ENCODE peak calls at places on chromosomes 16 and 17, in seven cellular contexts. One of them, this sample, is unnamed.

GRCh38 chr17:45650601-45651000 is 133.5 kb upstream of the CRHR1 start:
- DNase-seq in sigmoid colon: no peak
- DNase-seq in K562: no peak
- DNase-seq in transverse colon: no peak
- DNase-seq in tibial nerve: no peak
- DNase-seq in A549: no peak
- DNase-seq in SK-N-SH: no peak
- DNase-seq in this sample: no peak

GRCh38 chr16:87874639-87875472 is 5.5 kb upstream of the SLC7A5 start:
- DNase-seq in K562: peak
- DNase-seq in sigmoid colon: no peak
- DNase-seq in A549: no peak
- DNase-seq in transverse colon: no peak
- DNase-seq in SK-N-SH: no peak
- DNase-seq in tibial nerve: no peak
- DNase-seq in this sample: no peak

GRCh38 chr16:23398987-23399805 is 53.8 kb downstream of the COG7 start:
- DNase-seq in transverse colon: no peak
- DNase-seq in K562: no peak
- DNase-seq in A549: no peak
- DNase-seq in sigmoid colon: peak
- DNase-seq in SK-N-SH: no peak
- DNase-seq in tibial nerve: no peak
- DNase-seq in this sample: peak

GRCh38 chr17:43694081-43694870 is 32.6 kb upstream of the MEOX1 start:
- DNase-seq in A549: peak
- DNase-seq in K562: peak
- DNase-seq in tibial nerve: peak
- DNase-seq in transverse colon: peak
- DNase-seq in sigmoid colon: peak
- DNase-seq in SK-N-SH: peak
- DNase-seq in this sample: no peak

GRCh38 chr17:4839965-4840892 is 7.1 kb downstream of the MINK1 start:
- DNase-seq in transverse colon: no peak
- DNase-seq in tibial nerve: no peak
- DNase-seq in SK-N-SH: no peak
- DNase-seq in A549: no peak
- DNase-seq in sigmoid colon: no peak
- DNase-seq in K562: no peak
- DNase-seq in this sample: no peak

GRCh38 chr16:47424846-47425245 is 36.0 kb downstream of the ITFG1 start:
- DNase-seq in A549: peak
- DNase-seq in tibial nerve: no peak
- DNase-seq in SK-N-SH: no peak
- DNase-seq in K562: no peak
- DNase-seq in transverse colon: no peak
- DNase-seq in sigmoid colon: no peak
- DNase-seq in this sample: no peak

GRCh38 chr17:6639014-6639650 is 1.4 kb downstream of the KIAA0753 start:
- DNase-seq in K562: peak
- DNase-seq in tibial nerve: no peak
- DNase-seq in SK-N-SH: no peak
- DNase-seq in A549: no peak
- DNase-seq in transverse colon: no peak
- DNase-seq in sigmoid colon: no peak
- DNase-seq in this sample: peak

GRCh38 chr17:4073983-4074830 is 68.6 kb downstream of the ZZEF1 start:
- DNase-seq in A549: no peak
- DNase-seq in transverse colon: peak
- DNase-seq in sigmoid colon: no peak
- DNase-seq in SK-N-SH: no peak
- DNase-seq in K562: no peak
- DNase-seq in tibial nerve: no peak
- DNase-seq in this sample: no peak

GRCh38 chr17:17846645-17847044 is 9.9 kb upstream of the SREBF1 start:
- DNase-seq in sigmoid colon: no peak
- DNase-seq in SK-N-SH: peak
- DNase-seq in A549: no peak
- DNase-seq in K562: no peak
- DNase-seq in transverse colon: no peak
- DNase-seq in tibial nerve: no peak
- DNase-seq in this sample: no peak

GRCh38 chr16:9316615-9317014 is 225.2 kb downstream of the HAPSTR1 start:
- DNase-seq in SK-N-SH: no peak
- DNase-seq in K562: no peak
- DNase-seq in A549: no peak
- DNase-seq in tibial nerve: no peak
- DNase-seq in sigmoid colon: no peak
- DNase-seq in transverse colon: no peak
- DNase-seq in this sample: no peak

GRCh38 chr16:81360135-81360534 is 45.4 kb downstream of the GAN start:
- DNase-seq in sigmoid colon: no peak
- DNase-seq in tibial nerve: no peak
- DNase-seq in A549: no peak
- DNase-seq in K562: no peak
- DNase-seq in transverse colon: no peak
- DNase-seq in SK-N-SH: no peak
- DNase-seq in this sample: no peak

DNA sequence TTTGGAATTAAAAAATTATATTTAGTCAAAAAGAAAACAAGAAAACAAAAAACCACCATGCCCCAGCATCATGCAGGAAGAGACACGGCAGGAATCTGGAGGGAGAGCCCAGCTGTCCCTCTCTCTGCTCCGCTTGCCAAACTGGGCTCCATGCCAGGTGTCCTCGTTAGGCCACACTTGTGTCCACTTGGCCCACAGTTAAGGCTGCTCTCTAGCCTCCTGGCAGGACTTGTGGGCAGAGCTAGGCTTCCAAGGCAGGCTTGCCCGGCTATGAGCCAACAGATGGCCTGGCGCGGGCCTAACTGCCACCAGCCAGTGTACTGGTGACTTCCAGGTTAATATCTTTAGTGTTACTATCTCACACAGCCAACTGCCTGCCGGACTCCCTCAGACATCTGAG is 10.6 kb downstream of the ATP6V0D1 start:
- DNase-seq in K562: no peak
- DNase-seq in sigmoid colon: peak
- DNase-seq in SK-N-SH: peak
- DNase-seq in transverse colon: no peak
- DNase-seq in A549: no peak
- DNase-seq in tibial nerve: peak
- DNase-seq in this sample: peak
- TF ChIP-seq EP300 in K562: no peak
- TF ChIP-seq EP300 in sigmoid colon: no peak
- TF ChIP-seq EP300 in SK-N-SH: no peak
- TF ChIP-seq EP300 in transverse colon: no peak
- TF ChIP-seq EP300 in A549: no peak
- TF ChIP-seq EP300 in tibial nerve: no peak
- TF ChIP-seq EP300 in this sample: no peak

GRCh38 chr17:48139948-48140347 is 32.4 kb downstream of the SNX11 start:
- DNase-seq in transverse colon: no peak
- DNase-seq in SK-N-SH: no peak
- DNase-seq in K562: no peak
- DNase-seq in A549: no peak
- DNase-seq in tibial nerve: no peak
- DNase-seq in sigmoid colon: no peak
- DNase-seq in this sample: peak

GRCh38 chr17:48132375-48132774 is 24.8 kb downstream of the SNX11 start:
- DNase-seq in SK-N-SH: no peak
- DNase-seq in sigmoid colon: no peak
- DNase-seq in tibial nerve: no peak
- DNase-seq in A549: no peak
- DNase-seq in transverse colon: no peak
- DNase-seq in K562: no peak
- DNase-seq in this sample: no peak

GRCh38 chr17:48137658-48138057 is 30.1 kb downstream of the SNX11 start:
- DNase-seq in tibial nerve: no peak
- DNase-seq in transverse colon: no peak
- DNase-seq in sigmoid colon: no peak
- DNase-seq in A549: no peak
- DNase-seq in SK-N-SH: no peak
- DNase-seq in K562: no peak
- DNase-seq in this sample: no peak

GRCh38 chr17:48131216-48131824 is 23.8 kb downstream of the SNX11 start:
- DNase-seq in K562: peak
- DNase-seq in sigmoid colon: peak
- DNase-seq in A549: peak
- DNase-seq in transverse colon: peak
- DNase-seq in SK-N-SH: peak
- DNase-seq in tibial nerve: peak
- DNase-seq in this sample: peak

GRCh38 chr17:48134912-48135480 is 27.4 kb downstream of the SNX11 start:
- DNase-seq in A549: no peak
- DNase-seq in SK-N-SH: no peak
- DNase-seq in transverse colon: no peak
- DNase-seq in K562: no peak
- DNase-seq in tibial nerve: no peak
- DNase-seq in sigmoid colon: no peak
- DNase-seq in this sample: no peak
- TF ChIP-seq CTCF in A549: no peak
- TF ChIP-seq CTCF in SK-N-SH: peak
- TF ChIP-seq CTCF in transverse colon: no peak
- TF ChIP-seq CTCF in K562: peak
- TF ChIP-seq CTCF in tibial nerve: no peak
- TF ChIP-seq CTCF in sigmoid colon: no peak
- TF ChIP-seq CTCF in this sample: no peak

DNA sequence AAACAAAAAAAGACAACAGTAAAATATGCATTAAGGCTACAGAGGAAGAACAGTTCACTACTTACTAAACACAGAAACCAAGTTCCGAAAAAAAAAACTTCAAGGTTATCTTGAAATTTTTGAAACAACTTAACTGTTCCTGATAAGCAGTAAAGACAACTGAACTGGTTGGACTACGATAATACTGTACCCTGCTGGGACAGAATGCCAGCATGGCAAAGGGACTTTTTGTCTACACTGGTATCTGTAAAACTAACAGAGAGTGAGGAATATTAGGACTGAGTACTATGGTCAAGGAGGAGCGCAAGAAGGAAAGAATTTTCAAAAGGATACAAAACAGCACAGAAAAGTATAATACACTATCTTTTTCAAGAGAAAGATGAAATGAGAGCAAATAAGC is 19.8 kb downstream of the SETD6 start:
- DNase-seq in transverse colon: no peak
- DNase-seq in K562: no peak
- DNase-seq in tibial nerve: no peak
- DNase-seq in A549: no peak
- DNase-seq in SK-N-SH: no peak
- DNase-seq in sigmoid colon: no peak
- DNase-seq in this sample: no peak
- H3K4me3 ChIP-seq in transverse colon: no peak
- H3K4me3 ChIP-seq in K562: no peak
- H3K4me3 ChIP-seq in tibial nerve: no peak
- H3K4me3 ChIP-seq in A549: no peak
- H3K4me3 ChIP-seq in SK-N-SH: no peak
- H3K4me3 ChIP-seq in sigmoid colon: no peak
- H3K4me3 ChIP-seq in this sample: no peak

DNA sequence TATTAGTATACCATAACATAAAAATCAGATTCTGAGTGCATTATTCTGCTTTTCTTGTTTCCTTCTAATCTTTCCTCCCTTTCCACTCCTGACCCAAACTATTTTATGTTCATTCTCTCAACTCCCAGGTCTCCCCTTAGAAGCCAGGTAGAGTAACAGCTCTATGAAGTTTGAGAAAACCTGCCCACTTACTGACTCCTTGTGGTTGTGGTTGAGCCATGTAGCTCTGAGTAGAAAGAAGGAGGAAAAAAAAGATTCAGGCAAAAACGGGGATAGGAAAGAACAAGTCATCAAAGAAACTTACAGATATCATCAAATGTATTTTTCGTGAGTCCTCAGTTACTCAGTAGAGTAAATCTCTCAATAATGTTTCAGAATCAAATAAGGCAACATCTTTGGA is 216.7 kb downstream of the PMP22 start:
- DNase-seq in SK-N-SH: no peak
- DNase-seq in sigmoid colon: no peak
- DNase-seq in transverse colon: no peak
- DNase-seq in K562: no peak
- DNase-seq in A549: no peak
- DNase-seq in tibial nerve: no peak
- DNase-seq in this sample: no peak
- TF ChIP-seq EP300 in SK-N-SH: no peak
- TF ChIP-seq EP300 in sigmoid colon: no peak
- TF ChIP-seq EP300 in transverse colon: no peak
- TF ChIP-seq EP300 in K562: no peak
- TF ChIP-seq EP300 in A549: no peak
- TF ChIP-seq EP300 in tibial nerve: no peak
- TF ChIP-seq EP300 in this sample: no peak

DNA sequence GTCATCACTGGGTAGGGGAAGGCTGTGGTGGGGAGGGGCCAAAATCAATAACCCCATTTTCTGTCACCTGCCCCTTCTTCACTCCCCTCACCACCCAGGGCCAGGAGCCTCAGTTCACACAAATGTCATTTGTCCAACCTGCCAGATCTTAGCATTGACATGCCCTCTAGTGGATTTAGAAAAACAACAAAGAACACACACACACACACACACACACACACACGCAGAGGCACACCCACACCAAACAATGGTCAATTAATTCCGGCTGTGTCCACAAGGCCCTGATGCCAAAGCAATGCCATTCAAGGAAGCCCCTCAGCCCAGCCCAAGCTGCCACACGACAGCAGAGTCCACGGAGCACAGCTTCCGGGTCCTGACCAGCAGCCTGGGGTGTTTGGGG is 68.4 kb downstream of the NOG start:
- DNase-seq in A549: peak
- DNase-seq in SK-N-SH: no peak
- DNase-seq in tibial nerve: no peak
- DNase-seq in K562: no peak
- DNase-seq in transverse colon: no peak
- DNase-seq in sigmoid colon: no peak
- DNase-seq in this sample: peak
- TF ChIP-seq CTCF in A549: no peak
- TF ChIP-seq CTCF in SK-N-SH: peak
- TF ChIP-seq CTCF in tibial nerve: no peak
- TF ChIP-seq CTCF in K562: no peak
- TF ChIP-seq CTCF in transverse colon: no peak
- TF ChIP-seq CTCF in sigmoid colon: no peak
- TF ChIP-seq CTCF in this sample: no peak

GRCh38 chr17:80222376-80223141 is 2.3 kb downstream of the SLC26A11 start:
- DNase-seq in tibial nerve: no peak
- DNase-seq in transverse colon: no peak
- DNase-seq in K562: no peak
- DNase-seq in SK-N-SH: no peak
- DNase-seq in sigmoid colon: no peak
- DNase-seq in A549: no peak
- DNase-seq in this sample: no peak
- H3K4me3 ChIP-seq in tibial nerve: no peak
- H3K4me3 ChIP-seq in transverse colon: no peak
- H3K4me3 ChIP-seq in K562: no peak
- H3K4me3 ChIP-seq in SK-N-SH: no peak
- H3K4me3 ChIP-seq in sigmoid colon: no peak
- H3K4me3 ChIP-seq in A549: no peak
- H3K4me3 ChIP-seq in this sample: no peak

DNA sequence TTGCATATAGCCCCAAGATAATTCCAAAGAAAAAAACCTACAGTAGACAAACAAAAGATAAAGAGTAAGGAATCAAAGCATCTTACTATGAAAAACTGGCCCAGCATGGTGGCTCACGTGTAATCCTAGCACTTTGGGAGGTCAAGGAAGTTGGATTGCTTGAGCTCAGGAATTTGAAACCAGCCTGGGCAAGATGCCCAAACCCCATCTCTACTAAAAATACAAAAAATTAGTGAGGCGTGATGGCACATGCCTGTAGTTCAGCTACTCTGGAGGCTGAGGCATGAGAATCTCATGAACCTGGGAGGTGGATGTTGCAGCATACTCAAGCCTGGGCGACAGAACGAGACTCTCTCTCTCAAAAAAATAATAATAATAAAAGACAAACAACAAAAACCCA is 764.7 kb upstream of the KIF2B start:
- DNase-seq in K562: no peak
- DNase-seq in transverse colon: no peak
- DNase-seq in A549: no peak
- DNase-seq in SK-N-SH: no peak
- DNase-seq in sigmoid colon: no peak
- DNase-seq in tibial nerve: no peak
- DNase-seq in this sample: no peak
- TF ChIP-seq EP300 in K562: no peak
- TF ChIP-seq EP300 in transverse colon: no peak
- TF ChIP-seq EP300 in A549: no peak
- TF ChIP-seq EP300 in SK-N-SH: no peak
- TF ChIP-seq EP300 in sigmoid colon: no peak
- TF ChIP-seq EP300 in tibial nerve: no peak
- TF ChIP-seq EP300 in this sample: no peak

This sample was measured in upper lobe of left lung.